ENCODE peak calls at places on chromosomes 7 and 10, in six cellular contexts. E, W, M, U, Y and Z are unnamed samples.

GRCh38 chr7:28818996-28819395 is 139.1 kb downstream of the TRIL start:
- DNase-seq in U (no peak), E (no peak), W (no peak), M (no peak), Y (no peak), Z (peak; percentile 25)

GRCh38 chr10:102115775-102116174 is 4.4 kb downstream of the LDB1 start:
- DNase-seq in W (no peak), Y (peak; percentile 50), M (no peak), U (no peak), E (no peak), Z (peak; percentile 55)

GRCh38 chr10:3056280-3057037 is 10.9 kb upstream of the PFKP start:
- DNase-seq in M (no peak), W (no peak), U (no peak), Y (no peak), E (no peak), Z (no peak)

GRCh38 chr10:21078410-21079329 is 181.6 kb upstream of the NEBL start:
- DNase-seq in W (peak; percentile 55), Y (peak; percentile 72), E (peak; percentile 61), M (no peak), U (peak; percentile 56), Z (peak; percentile 52)

GRCh38 chr7:66263936-66264335 is 58.8 kb downstream of the TPST1 start:
- DNase-seq in M (no peak), E (no peak), U (no peak), Y (peak; percentile 24), W (no peak), Z (no peak)

GRCh38 chr10:92696606-92697383 is 7.0 kb downstream of the HHEX start:
- DNase-seq in Y (peak; percentile 40), W (peak; percentile 44), M (no peak), U (peak; percentile 69), E (peak; percentile 62), Z (no peak)

GRCh38 chr7:158025651-158026600 is 561.7 kb downstream of the PTPRN2 start:
- DNase-seq in W (no peak), Y (no peak), E (no peak), M (no peak), U (no peak), Z (no peak)

GRCh38 chr7:66779669-66780408 is 39.3 kb downstream of the RABGEF1 start:
- DNase-seq in U (no peak), Y (peak; percentile 81), M (no peak), W (no peak), E (peak; percentile 55), Z (peak; percentile 21)

GRCh38 chr7:137958593-137959431 is 43.1 kb downstream of the CREB3L2 start:
- DNase-seq in M (no peak), Y (no peak), U (no peak), E (no peak), W (no peak), Z (peak; percentile 70)

GRCh38 chr10:114925675-114926204 is 12.3 kb upstream of the TRUB1 start:
- DNase-seq in Y (peak; percentile 77), U (no peak), M (no peak), W (no peak), E (no peak), Z (peak; percentile 92)

GRCh38 chr7:127876393-127876792 is 154.8 kb downstream of the LRRC4 start:
- DNase-seq in Y (no peak), M (no peak), W (no peak), U (no peak), E (no peak), Z (no peak)

GRCh38 chr10:32963102-32963501 is 5.1 kb upstream of the ITGB1 start:
- DNase-seq in E (no peak), Y (peak; percentile 63), M (no peak), U (no peak), W (no peak), Z (no peak)

GRCh38 chr7:96236198-96237039 is 85.5 kb downstream of the SLC25A13 start:
- DNase-seq in U (peak; percentile 89), M (no peak), E (no peak), Y (peak; percentile 97), W (no peak), Z (peak; percentile 39)

GRCh38 chr10:71191019-71191418 is 21.4 kb upstream of the UNC5B start:
- DNase-seq in Y (no peak), W (no peak), E (no peak), M (no peak), U (no peak), Z (no peak)

GRCh38 chr10:117632406-117632805 is 89.9 kb downstream of the EMX2 start:
- DNase-seq in W (no peak), E (no peak), Y (no peak), M (no peak), U (no peak), Z (no peak)

GRCh38 chr7:158588085-158588877 is 658 bp upstream of the PTPRN2 start:
- DNase-seq in U (no peak), Y (no peak), W (no peak), M (no peak), E (no peak), Z (no peak)

GRCh38 chr10:124465003-124465776 is 3.6 kb downstream of the LHPP start:
- DNase-seq in U (no peak), Y (no peak), E (no peak), W (no peak), M (peak; percentile 25), Z (peak; percentile 43)

GRCh38 chr10:80104066-80104926 is 25.8 kb downstream of the TMEM254 start:
- DNase-seq in Y (peak; percentile 23), E (peak; percentile 16), W (no peak), U (peak; percentile 9), M (no peak), Z (no peak)

GRCh38 chr7:129719980-129720732 is 108.6 kb downstream of the NRF1 start:
- DNase-seq in U (peak; percentile 82), E (peak; percentile 53), W (no peak), M (no peak), Y (no peak), Z (peak; percentile 74)

GRCh38 chr10:102314801-102315200 is 69.5 kb downstream of the GBF1 start:
- DNase-seq in W (no peak), E (no peak), U (no peak), M (no peak), Y (no peak), Z (no peak)

DNA sequence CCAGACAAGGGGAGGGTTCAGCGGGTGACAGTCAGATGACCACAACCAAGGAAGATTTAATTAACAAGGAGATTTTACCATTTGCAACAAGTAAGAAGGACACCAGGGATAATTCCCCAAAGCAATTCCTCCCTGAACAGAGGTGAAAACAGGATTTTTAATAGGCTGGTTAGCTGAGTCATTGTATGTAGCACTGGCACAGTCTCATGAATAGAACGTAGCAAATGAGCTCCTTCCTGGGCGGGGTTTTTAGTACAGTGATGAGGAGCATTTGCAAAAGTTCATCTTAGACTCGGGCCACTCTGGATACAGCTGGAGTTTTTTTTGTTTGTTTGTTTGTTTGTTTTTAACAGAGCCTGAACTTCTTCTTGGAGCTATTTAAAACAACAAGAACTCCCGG is 39.0 kb downstream of the TAC1 start:
- DNase-seq in M (no peak), W (no peak), Y (no peak), E (no peak), U (peak; percentile 18), Z (no peak)
- TF ChIP-seq MYC in M (no peak), W (no peak), Y (no peak), E (no peak), U (no peak), Z (no peak)

GRCh38 chr7:131020759-131021219 is 286.8 kb upstream of the KLF14 start:
- DNase-seq in U (no peak), E (no peak), Y (no peak), W (no peak), M (peak; percentile 76), Z (no peak)
- TF ChIP-seq POLR2A in U (no peak), E (no peak), Y (no peak), W (no peak), M (no peak), Z (no peak)

GRCh38 chr10:104267721-104268690 is 978 bp upstream of the GSTO2 start:
- DNase-seq in E (no peak), M (no peak), U (no peak), W (no peak), Y (no peak), Z (peak; percentile 46)
- TF ChIP-seq MAX in E (no peak), M (no peak), U (no peak), W (no peak), Y (no peak), Z (no peak)

GRCh38 chr7:47786557-47787248 is 161.6 kb downstream of the PKD1L1 start:
- DNase-seq in W (peak; percentile 90), E (peak; percentile 97), U (no peak), Y (peak; percentile 98), M (no peak), Z (peak; percentile 93)
- TF ChIP-seq MYC in W (no peak), E (peak; percentile 54), U (no peak), Y (no peak), M (no peak), Z (no peak)

GRCh38 chr7:7566651-7567611 is at the start of gene MIOS:
- DNase-seq in M (no peak), W (peak; percentile 88), U (peak; percentile 97), Y (peak; percentile 75), E (peak; percentile 69), Z (peak; percentile 92)
- TF ChIP-seq POLR2A in M (peak; percentile 89), W (peak; percentile 86), U (peak; percentile 71), Y (peak; percentile 72), E (peak; percentile 76), Z (peak; percentile 87)

DNA sequence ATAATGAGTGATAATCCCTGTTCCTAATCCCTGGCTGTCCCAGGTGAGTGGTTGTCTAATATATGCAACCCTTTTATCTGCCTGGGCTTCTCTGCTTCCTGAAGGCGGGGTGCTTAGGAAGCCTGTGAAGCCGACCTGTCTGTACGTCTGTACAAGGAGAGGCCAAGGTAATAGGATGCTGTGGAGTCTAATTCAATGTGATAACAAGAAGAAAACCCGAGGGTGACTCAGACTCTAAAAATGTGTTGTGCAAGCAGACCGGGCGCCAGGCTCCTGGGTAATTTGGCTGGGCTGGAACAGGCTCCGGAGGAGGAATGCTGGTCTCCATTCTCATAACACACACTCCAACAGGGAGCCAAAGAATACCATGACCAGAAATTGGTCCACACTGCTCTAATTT is 43.6 kb downstream of the THNSL1 start:
- DNase-seq in W (peak; percentile 78), U (peak; percentile 66), Y (peak; percentile 50), M (no peak), E (peak; percentile 87), Z (no peak)
- TF ChIP-seq MAX in W (peak; percentile 61), U (no peak), Y (no peak), M (no peak), E (no peak), Z (no peak)

GRCh38 chr7:139095194-139095659 is 14.3 kb downstream of the ZC3HAV1 start:
- DNase-seq in W (no peak), M (peak; percentile 88), U (peak; percentile 64), Y (no peak), E (no peak), Z (peak; percentile 98)
- TF ChIP-seq MYC in W (no peak), M (no peak), U (no peak), Y (no peak), E (no peak), Z (no peak)